ENCODE peak calls at places on chromosomes 12 and 14, in four cellular contexts. J is D721Med, G is ovary, Q is breast epithelium. F is an unnamed sample.
A peak's percentile ranks its signal among the peaks of the same experiment; 100 is the strongest.

GRCh38 chr12:82931349-82932116 is 244.8 kb downstream of the TMTC2 start:
- DNase-seq in Q (no peak), J (no peak), G (no peak), F (no peak)

GRCh38 chr12:115749071-115749470 is 528.4 kb downstream of the MED13L start:
- DNase-seq in G (no peak), J (no peak), Q (no peak), F (no peak)

GRCh38 chr14:85178869-85179268 is 351.1 kb upstream of the FLRT2 start:
- DNase-seq in Q (no peak), G (no peak), J (no peak), F (no peak)

GRCh38 chr14:61699092-61699491 is 3.8 kb downstream of the HIF1A start:
- DNase-seq in G (no peak), J (no peak), Q (no peak), F (no peak)

GRCh38 chr12:120583478-120584030 is 2.4 kb upstream of the POP5 start:
- DNase-seq in J (no peak), G (peak; percentile 74), Q (peak; percentile 26), F (peak; percentile 83)

GRCh38 chr12:68331500-68331868 is 678 bp downstream of the MDM1 start:
- DNase-seq in Q (no peak), J (no peak), G (no peak), F (no peak)

GRCh38 chr14:88310021-88310420 is 13.0 kb downstream of the KCNK10 start:
- DNase-seq in Q (no peak), J (no peak), G (no peak), F (no peak)

GRCh38 chr12:30923057-30923456 is 3.5 kb upstream of the TSPAN11 start:
- DNase-seq in G (no peak), Q (no peak), J (no peak), F (no peak)

GRCh38 chr12:49868952-49869815 is 26.3 kb upstream of the BCDIN3D start:
- DNase-seq in G (peak; percentile 96), J (no peak), Q (peak; percentile 57), F (no peak)

DNA sequence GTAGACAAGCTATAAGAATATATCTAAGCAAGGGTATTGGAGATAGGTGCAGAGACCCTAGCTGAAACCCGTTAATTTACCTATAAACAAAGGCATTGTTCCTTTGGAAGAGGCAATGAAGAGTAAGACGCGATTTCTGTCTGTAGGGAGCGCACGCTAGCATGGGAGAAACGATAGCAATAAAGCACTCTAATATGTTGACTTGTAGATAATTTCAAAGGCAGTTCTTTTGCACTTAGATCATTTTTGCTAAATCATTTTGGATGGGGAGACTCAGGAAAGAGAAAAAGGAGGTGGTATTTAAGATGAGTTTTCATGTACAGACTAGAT is 648 bp downstream of the CCDC77 start:
- DNase-seq in J (no peak), Q (no peak), G (no peak), F (no peak)
- TF ChIP-seq CTCF in J (peak; percentile 48), Q (no peak), G (no peak), F (no peak)

GRCh38 chr12:98592825-98593322 is 612 bp upstream of the SLC25A3 start:
- DNase-seq in J (no peak), Q (no peak), G (no peak), F (no peak)
- TF ChIP-seq CTCF in J (no peak), Q (no peak), G (no peak), F (no peak)

GRCh38 chr14:104792945-104793702 is 2.4 kb downstream of the AKT1 start:
- DNase-seq in G (no peak), J (no peak), Q (no peak), F (no peak)
- TF ChIP-seq CTCF in G (no peak), J (no peak), Q (no peak), F (no peak)

GRCh38 chr12:124780752-124781685 is 82.6 kb downstream of the SCARB1 start:
- DNase-seq in G (no peak), Q (peak; percentile 66), J (no peak), F (no peak)

GRCh38 chr12:124778411-124778810 is 85.3 kb downstream of the SCARB1 start:
- DNase-seq in J (no peak), Q (no peak), G (no peak), F (no peak)

GRCh38 chr12:124779161-124780141 is 84.2 kb downstream of the SCARB1 start:
- DNase-seq in Q (no peak), G (no peak), J (no peak), F (peak; percentile 74)

GRCh38 chr12:124782132-124782531 is 81.5 kb downstream of the SCARB1 start:
- DNase-seq in J (no peak), Q (no peak), G (no peak), F (no peak)

DNA sequence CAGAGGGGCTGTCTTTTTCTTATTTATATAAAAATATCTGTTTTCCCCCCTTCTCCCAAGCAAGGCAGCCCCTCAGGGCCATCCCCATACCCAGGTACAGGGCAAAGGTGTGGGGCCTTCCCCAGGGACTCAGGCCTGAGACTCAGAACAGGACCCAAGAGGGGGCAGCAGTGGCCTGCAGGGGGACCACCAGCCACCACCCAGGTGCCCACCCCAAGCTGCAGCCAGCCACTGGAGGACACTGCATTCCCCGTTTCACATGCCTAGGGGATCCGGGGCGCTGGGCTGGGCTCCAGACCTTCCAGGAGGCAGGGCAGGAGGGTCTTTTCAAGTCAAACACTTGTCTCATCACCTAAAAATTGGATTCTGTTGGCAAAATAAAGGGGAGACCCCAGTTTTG is 83.3 kb downstream of the SCARB1 start:
- DNase-seq in J (no peak), G (no peak), Q (no peak), F (no peak)
- TF ChIP-seq CTCF in J (no peak), G (no peak), Q (no peak), F (no peak)

GRCh38 chr14:32998433-32998832 is 59.8 kb downstream of the NPAS3 start:
- DNase-seq in G (no peak), J (no peak), Q (no peak), F (no peak)
- TF ChIP-seq CTCF in G (no peak), J (peak; percentile 14), Q (peak; percentile 11), F (no peak)

DNA sequence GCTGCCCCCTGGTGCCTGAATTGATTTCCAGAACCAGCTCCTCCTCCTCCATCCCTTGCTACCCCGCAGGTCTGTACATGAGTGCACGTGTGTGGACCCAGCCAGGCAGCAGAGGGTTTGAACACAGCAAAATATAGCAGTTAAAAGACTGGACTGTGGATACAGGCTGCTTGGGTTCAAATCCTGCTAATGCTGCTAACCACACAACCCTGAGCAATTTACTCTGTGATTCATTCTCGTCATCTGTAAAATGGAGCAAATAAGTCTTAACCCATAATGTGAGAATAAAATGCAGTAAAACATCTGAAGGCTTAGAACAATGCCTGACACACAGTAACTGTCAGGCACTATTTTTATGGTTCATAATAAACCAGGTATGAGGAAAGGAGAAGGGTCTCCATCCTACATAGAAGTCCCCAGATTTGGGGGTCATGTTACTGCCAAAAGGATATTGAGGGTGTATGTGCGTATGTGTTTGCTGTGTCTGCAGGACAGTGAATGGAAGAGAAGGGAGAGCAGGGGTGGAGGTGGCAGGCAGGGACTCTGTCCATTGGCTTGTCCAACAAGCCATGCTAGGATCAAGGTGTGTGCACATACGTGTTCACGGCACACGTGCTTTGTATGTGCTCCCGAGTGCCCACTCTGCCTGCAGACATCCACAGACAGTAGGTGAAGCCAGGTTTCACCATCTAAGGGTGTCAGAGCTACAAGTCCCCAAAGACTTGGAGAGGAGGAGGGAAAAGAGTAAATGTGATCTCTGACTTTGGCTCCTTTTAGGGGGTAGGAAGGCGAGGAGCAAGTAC is 1.5 kb upstream of the STAT6 start:
- DNase-seq in G (no peak), J (no peak), Q (no peak), F (no peak)
- TF ChIP-seq CTCF in G (peak; percentile 80), J (peak; percentile 93), Q (no peak), F (peak; percentile 91)

DNA sequence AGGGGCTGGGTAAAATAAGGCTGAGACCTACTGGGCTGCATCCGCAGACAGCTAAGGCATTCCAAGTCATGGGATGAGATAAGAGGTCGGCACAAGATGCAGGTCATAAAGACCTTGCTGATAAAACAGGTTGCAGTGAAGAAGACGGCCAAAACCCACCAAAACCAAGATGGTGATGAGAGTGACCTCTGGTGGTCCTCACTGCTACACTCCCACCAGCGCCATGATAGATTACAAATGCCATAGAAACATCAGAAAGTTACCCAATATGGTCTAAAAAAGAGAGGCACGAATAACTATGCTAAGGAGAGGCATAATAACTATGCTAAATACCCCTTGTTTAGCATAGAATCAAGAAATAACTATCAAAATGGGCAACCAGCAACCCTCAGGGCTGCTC is 46.2 kb upstream of the MAP3K9 start:
- DNase-seq in G (no peak), J (no peak), Q (no peak), F (no peak)
- TF ChIP-seq CTCF in G (no peak), J (no peak), Q (no peak), F (no peak)

GRCh38 chr12:5094550-5094949 is 50.9 kb downstream of the KCNA5 start:
- DNase-seq in Q (no peak), G (no peak), J (no peak), F (no peak)

GRCh38 chr12:5099136-5099535 is 55.5 kb downstream of the KCNA5 start:
- DNase-seq in J (no peak), Q (no peak), G (no peak), F (no peak)

GRCh38 chr12:5097786-5098185 is 54.1 kb downstream of the KCNA5 start:
- DNase-seq in Q (no peak), J (no peak), G (no peak), F (no peak)

GRCh38 chr12:5094986-5095385 is 51.3 kb downstream of the KCNA5 start:
- DNase-seq in Q (no peak), J (no peak), G (no peak), F (no peak)

GRCh38 chr12:5096241-5096880 is 52.7 kb downstream of the KCNA5 start:
- DNase-seq in J (no peak), Q (no peak), G (no peak), F (no peak)
- TF ChIP-seq CTCF in J (no peak), Q (no peak), G (no peak), F (no peak)

F was measured in GM13976.